ENCODE peak calls at places on chromosomes 4 and X, in seven cellular contexts. H is naive thymus-derived CD8-positive, alpha-beta T cell; T is left cardiac atrium; N is COR-L47; Z is stomach; U is frontal cortex; J is GM23338. K is an unnamed sample.

GRCh38 chr4:71065991-71066390 is 72.5 kb downstream of the DCK start:
- DNase-seq in U (no peak), T (no peak), J (no peak), Z (no peak), H (no peak), N (no peak), K (no peak)

GRCh38 chr4:52984469-52984868 is 122.4 kb downstream of the RASL11B start:
- DNase-seq in N (no peak), U (no peak), J (no peak), Z (no peak), T (no peak), H (no peak), K (no peak)

GRCh38 chr4:8706221-8707044 is 113.9 kb downstream of the CPZ start:
- DNase-seq in N (no peak), H (no peak), T (no peak), Z (no peak), U (no peak), J (no peak), K (peak; percentile 46)

GRCh38 chr4:152691761-152692160 is 12.0 kb upstream of the TMEM154 start:
- DNase-seq in J (no peak), T (no peak), U (no peak), N (no peak), Z (no peak), H (no peak), K (no peak)

GRCh38 chrX:17170973-17171372 is 204.0 kb upstream of the NHS start:
- DNase-seq in J (no peak), N (no peak), Z (no peak), H (no peak), T (no peak), U (no peak), K (no peak)

GRCh38 chr4:89800527-89801103 is 36.3 kb downstream of the SNCA start:
- DNase-seq in H (no peak), Z (no peak), N (no peak), U (no peak), J (no peak), T (no peak), K (no peak)

GRCh38 chrX:1242901-1243402 is 25.7 kb upstream of the CSF2RA start:
- DNase-seq in N (no peak), T (no peak), J (peak; percentile 54), Z (no peak), U (no peak), H (no peak), K (peak; percentile 56)

GRCh38 chr4:183987529-183987946 is 82.4 kb downstream of the STOX2 start:
- DNase-seq in Z (peak; percentile 74), J (peak; percentile 39), N (peak; percentile 45), U (peak; percentile 27), T (peak; percentile 78), H (no peak), K (peak; percentile 69)

GRCh38 chr4:112473985-112474384 is 42.0 kb downstream of the NEUROG2 start:
- DNase-seq in T (no peak), H (no peak), Z (no peak), U (no peak), J (no peak), N (no peak), K (no peak)

GRCh38 chr4:75940692-75941253 is at the start of gene NAAA:
- DNase-seq in Z (peak; percentile 89), H (peak; percentile 71), U (peak; percentile 51), J (peak; percentile 93), N (peak; percentile 74), T (peak; percentile 78), K (peak; percentile 88)

GRCh38 chr4:183599284-183599683 is 59.7 kb downstream of the RWDD4 start:
- DNase-seq in T (no peak), Z (no peak), J (no peak), H (no peak), N (no peak), U (no peak), K (no peak)

GRCh38 chr4:3304831-3305609 is 12.2 kb downstream of the RGS12 start:
- DNase-seq in N (no peak), H (no peak), T (peak; percentile 75), Z (no peak), J (no peak), U (no peak), K (no peak)